ENCODE peak calls at places on chromosomes 12 and 14, in ten cellular contexts. One of them, this sample, is unnamed.

GRCh38 chr14:104187121-104187889 is 48.9 kb downstream of the KIF26A start:
- DNase-seq in A549: no peak
- DNase-seq in HFF-Myc: no peak
- DNase-seq in CD8-positive, alpha-beta T cell: no peak
- DNase-seq in HFFc6: no peak
- DNase-seq in RCC 7860: peak
- DNase-seq in sigmoid colon: no peak
- DNase-seq in NCI-H1436 treated with DMSO at 0.1 percent for 48 hours: no peak
- DNase-seq in pancreas: no peak
- DNase-seq in stimulated activated CD8-positive, alpha-beta memory T cell treated with anti-CD3 and anti-CD28 coated beads, Interleukin-15, amount 100 ng/mL, for 24 hours: no peak
- DNase-seq in this sample: no peak

GRCh38 chr12:3614806-3615466 is 123.9 kb downstream of the PRMT8 start:
- DNase-seq in A549: no peak
- DNase-seq in HFF-Myc: no peak
- DNase-seq in CD8-positive, alpha-beta T cell: no peak
- DNase-seq in HFFc6: no peak
- DNase-seq in RCC 7860: no peak
- DNase-seq in sigmoid colon: peak
- DNase-seq in NCI-H1436 treated with DMSO at 0.1 percent for 48 hours: no peak
- DNase-seq in pancreas: peak
- DNase-seq in stimulated activated CD8-positive, alpha-beta memory T cell treated with anti-CD3 and anti-CD28 coated beads, Interleukin-15, amount 100 ng/mL, for 24 hours: no peak
- DNase-seq in this sample: no peak

GRCh38 chr14:95341564-95341963 is 21.9 kb upstream of the CLMN start:
- DNase-seq in A549: no peak
- DNase-seq in HFF-Myc: no peak
- DNase-seq in CD8-positive, alpha-beta T cell: no peak
- DNase-seq in HFFc6: no peak
- DNase-seq in RCC 7860: no peak
- DNase-seq in sigmoid colon: no peak
- DNase-seq in NCI-H1436 treated with DMSO at 0.1 percent for 48 hours: no peak
- DNase-seq in pancreas: no peak
- DNase-seq in stimulated activated CD8-positive, alpha-beta memory T cell treated with anti-CD3 and anti-CD28 coated beads, Interleukin-15, amount 100 ng/mL, for 24 hours: no peak
- DNase-seq in this sample: no peak

GRCh38 chr12:4134434-4134762 is 139.2 kb upstream of the CCND2 start:
- DNase-seq in A549: no peak
- DNase-seq in HFF-Myc: no peak
- DNase-seq in CD8-positive, alpha-beta T cell: no peak
- DNase-seq in HFFc6: no peak
- DNase-seq in RCC 7860: no peak
- DNase-seq in sigmoid colon: no peak
- DNase-seq in NCI-H1436 treated with DMSO at 0.1 percent for 48 hours: no peak
- DNase-seq in pancreas: no peak
- DNase-seq in stimulated activated CD8-positive, alpha-beta memory T cell treated with anti-CD3 and anti-CD28 coated beads, Interleukin-15, amount 100 ng/mL, for 24 hours: no peak
- DNase-seq in this sample: no peak

GRCh38 chr12:57518920-57519757 is 1.2 kb downstream of the DDIT3 start:
- DNase-seq in A549: peak
- DNase-seq in HFF-Myc: no peak
- DNase-seq in CD8-positive, alpha-beta T cell: no peak
- DNase-seq in HFFc6: no peak
- DNase-seq in RCC 7860: no peak
- DNase-seq in sigmoid colon: peak
- DNase-seq in NCI-H1436 treated with DMSO at 0.1 percent for 48 hours: peak
- DNase-seq in pancreas: no peak
- DNase-seq in stimulated activated CD8-positive, alpha-beta memory T cell treated with anti-CD3 and anti-CD28 coated beads, Interleukin-15, amount 100 ng/mL, for 24 hours: no peak
- DNase-seq in this sample: no peak

GRCh38 chr14:102050625-102051024 is 36.2 kb downstream of the HSP90AA1 start:
- DNase-seq in A549: no peak
- DNase-seq in HFF-Myc: no peak
- DNase-seq in CD8-positive, alpha-beta T cell: no peak
- DNase-seq in HFFc6: peak
- DNase-seq in RCC 7860: no peak
- DNase-seq in sigmoid colon: no peak
- DNase-seq in NCI-H1436 treated with DMSO at 0.1 percent for 48 hours: no peak
- DNase-seq in pancreas: no peak
- DNase-seq in stimulated activated CD8-positive, alpha-beta memory T cell treated with anti-CD3 and anti-CD28 coated beads, Interleukin-15, amount 100 ng/mL, for 24 hours: no peak
- DNase-seq in this sample: no peak

GRCh38 chr12:93387780-93388179 is 10.1 kb downstream of the NUDT4 start:
- DNase-seq in A549: no peak
- DNase-seq in HFF-Myc: no peak
- DNase-seq in CD8-positive, alpha-beta T cell: no peak
- DNase-seq in HFFc6: peak
- DNase-seq in RCC 7860: peak
- DNase-seq in sigmoid colon: no peak
- DNase-seq in NCI-H1436 treated with DMSO at 0.1 percent for 48 hours: no peak
- DNase-seq in pancreas: no peak
- DNase-seq in stimulated activated CD8-positive, alpha-beta memory T cell treated with anti-CD3 and anti-CD28 coated beads, Interleukin-15, amount 100 ng/mL, for 24 hours: no peak
- DNase-seq in this sample: no peak

GRCh38 chr12:19620222-19620621 is 180.9 kb downstream of the AEBP2 start:
- DNase-seq in A549: peak
- DNase-seq in HFF-Myc: no peak
- DNase-seq in CD8-positive, alpha-beta T cell: no peak
- DNase-seq in HFFc6: no peak
- DNase-seq in RCC 7860: no peak
- DNase-seq in sigmoid colon: no peak
- DNase-seq in NCI-H1436 treated with DMSO at 0.1 percent for 48 hours: no peak
- DNase-seq in pancreas: no peak
- DNase-seq in stimulated activated CD8-positive, alpha-beta memory T cell treated with anti-CD3 and anti-CD28 coated beads, Interleukin-15, amount 100 ng/mL, for 24 hours: no peak
- DNase-seq in this sample: no peak

GRCh38 chr14:70188608-70189540 is at the start of gene SLC8A3:
- DNase-seq in A549: peak
- DNase-seq in HFF-Myc: no peak
- DNase-seq in CD8-positive, alpha-beta T cell: no peak
- DNase-seq in HFFc6: peak
- DNase-seq in RCC 7860: no peak
- DNase-seq in sigmoid colon: no peak
- DNase-seq in NCI-H1436 treated with DMSO at 0.1 percent for 48 hours: no peak
- DNase-seq in pancreas: peak
- DNase-seq in stimulated activated CD8-positive, alpha-beta memory T cell treated with anti-CD3 and anti-CD28 coated beads, Interleukin-15, amount 100 ng/mL, for 24 hours: no peak
- DNase-seq in this sample: no peak

GRCh38 chr14:20469890-20470858 is 968 bp downstream of the PNP start:
- DNase-seq in A549: peak
- DNase-seq in HFF-Myc: peak
- DNase-seq in CD8-positive, alpha-beta T cell: peak
- DNase-seq in HFFc6: peak
- DNase-seq in RCC 7860: peak
- DNase-seq in sigmoid colon: peak
- DNase-seq in NCI-H1436 treated with DMSO at 0.1 percent for 48 hours: no peak
- DNase-seq in pancreas: no peak
- DNase-seq in stimulated activated CD8-positive, alpha-beta memory T cell treated with anti-CD3 and anti-CD28 coated beads, Interleukin-15, amount 100 ng/mL, for 24 hours: peak
- DNase-seq in this sample: peak